ENCODE peak calls at places on chromosomes 1 and 21, in seven cellular contexts. K, H, E, R, J, I and T are unnamed samples.

GRCh38 chr1:71521655-71522264 is 440.9 kb upstream of the ZRANB2 start:
- DNase-seq in E (no peak), R (no peak), K (no peak), J (peak), I (no peak), H (peak), T (peak)

GRCh38 chr1:114152211-114153050 is 1.2 kb downstream of the SYT6 start:
- DNase-seq in I (no peak), E (no peak), K (no peak), J (peak), R (no peak), H (peak), T (peak)

GRCh38 chr1:201911827-201912571 is 23.3 kb downstream of the SHISA4 start:
- DNase-seq in I (no peak), H (no peak), K (no peak), J (peak), E (no peak), R (no peak), T (no peak)

GRCh38 chr1:180310095-180310494 is 80.0 kb downstream of the LHX4 start:
- DNase-seq in E (no peak), R (no peak), H (no peak), K (no peak), I (no peak), J (no peak), T (peak)

GRCh38 chr1:55481634-55482033 is 266.5 kb upstream of the USP24 start:
- DNase-seq in K (no peak), H (no peak), E (no peak), J (no peak), R (no peak), I (no peak), T (no peak)

GRCh38 chr21:26194811-26195251 is 24.3 kb upstream of the APP start:
- DNase-seq in R (no peak), E (no peak), H (no peak), I (no peak), K (no peak), J (no peak), T (no peak)

GRCh38 chr1:245337829-245338484 is 183.2 kb downstream of the KIF26B start:
- DNase-seq in H (peak), J (no peak), K (no peak), R (no peak), E (no peak), I (no peak), T (no peak)

GRCh38 chr1:26417111-26417510 is 6.5 kb downstream of the LIN28A start:
- DNase-seq in J (peak), E (peak), I (no peak), R (peak), H (peak), K (peak), T (peak)

GRCh38 chr1:165542647-165543046 is 1.2 kb upstream of the LRRC52 start:
- DNase-seq in I (no peak), K (no peak), R (no peak), J (peak), H (no peak), E (no peak), T (peak)

GRCh38 chr1:114316204-114316603 is 162.5 kb upstream of the SYT6 start:
- DNase-seq in J (no peak), E (no peak), R (no peak), H (no peak), I (no peak), K (no peak), T (no peak)